ENCODE peak calls at places on chromosomes 4 and X, in four cellular contexts. One of them, this sample, is unnamed.

GRCh38 chr4:176230827-176231226 is 35.4 kb upstream of the SPATA4 start:
- DNase-seq in PC-9: no peak
- DNase-seq in suprapubic skin: no peak
- DNase-seq in tibial nerve: no peak
- DNase-seq in this sample: no peak

GRCh38 chrX:46326161-46326560 is 219.1 kb downstream of the ZNF674 start:
- DNase-seq in PC-9: peak; percentile 45
- DNase-seq in suprapubic skin: no peak
- DNase-seq in tibial nerve: no peak
- DNase-seq in this sample: no peak

GRCh38 chr4:77181737-77182136 is 24.7 kb downstream of the CCNG2 start:
- DNase-seq in PC-9: no peak
- DNase-seq in suprapubic skin: no peak
- DNase-seq in tibial nerve: no peak
- DNase-seq in this sample: no peak

GRCh38 chrX:128781506-128781905 is 729.3 kb upstream of the ACTRT1 start:
- DNase-seq in PC-9: no peak
- DNase-seq in suprapubic skin: no peak
- DNase-seq in tibial nerve: no peak
- DNase-seq in this sample: no peak

GRCh38 chrX:5898463-5898862 is 330.2 kb downstream of the NLGN4X start:
- DNase-seq in PC-9: no peak
- DNase-seq in suprapubic skin: no peak
- DNase-seq in tibial nerve: no peak
- DNase-seq in this sample: no peak

GRCh38 chrX:37060999-37061398 is 52.8 kb downstream of the FAM47C start:
- DNase-seq in PC-9: peak; percentile 46
- DNase-seq in suprapubic skin: no peak
- DNase-seq in tibial nerve: no peak
- DNase-seq in this sample: no peak

GRCh38 chr4:4408576-4409335 is 21.9 kb downstream of the NSG1 start:
- DNase-seq in PC-9: peak; percentile 41
- DNase-seq in suprapubic skin: no peak
- DNase-seq in tibial nerve: no peak
- DNase-seq in this sample: no peak

GRCh38 chr4:126850286-126850685 is 782.5 kb upstream of the INTU start:
- DNase-seq in PC-9: peak; percentile 93
- DNase-seq in suprapubic skin: no peak
- DNase-seq in tibial nerve: no peak
- DNase-seq in this sample: no peak

GRCh38 chrX:3939967-3940610 is 226.6 kb upstream of the PRKX start:
- DNase-seq in PC-9: peak; percentile 89
- DNase-seq in suprapubic skin: no peak
- DNase-seq in tibial nerve: no peak
- DNase-seq in this sample: no peak

GRCh38 chr4:6732441-6733357 is 16.7 kb downstream of the BLOC1S4 start:
- DNase-seq in PC-9: peak; percentile 84
- DNase-seq in suprapubic skin: no peak
- DNase-seq in tibial nerve: peak; percentile 75
- DNase-seq in this sample: peak; percentile 86

GRCh38 chr4:98905834-98906233 is 23.1 kb downstream of the EIF4E start:
- DNase-seq in PC-9: no peak
- DNase-seq in suprapubic skin: no peak
- DNase-seq in tibial nerve: no peak
- DNase-seq in this sample: no peak

GRCh38 chr4:39367166-39367565 is 1.0 kb upstream of the RFC1 start:
- DNase-seq in PC-9: no peak
- DNase-seq in suprapubic skin: no peak
- DNase-seq in tibial nerve: no peak
- DNase-seq in this sample: no peak

GRCh38 chrX:17759990-17760389 is 22.7 kb downstream of the SCML1 start:
- DNase-seq in PC-9: no peak
- DNase-seq in suprapubic skin: no peak
- DNase-seq in tibial nerve: no peak
- DNase-seq in this sample: no peak

GRCh38 chrX:2698604-2699003 is 7.5 kb downstream of the CD99 start:
- DNase-seq in PC-9: peak; percentile 98
- DNase-seq in suprapubic skin: no peak
- DNase-seq in tibial nerve: no peak
- DNase-seq in this sample: no peak

GRCh38 chr4:792729-793108 is 33.2 kb downstream of the CPLX1 start:
- DNase-seq in PC-9: no peak
- DNase-seq in suprapubic skin: no peak
- DNase-seq in tibial nerve: peak; percentile 4
- DNase-seq in this sample: no peak

GRCh38 chr4:166887457-166887856 is 346.8 kb downstream of the SPOCK3 start:
- DNase-seq in PC-9: no peak
- DNase-seq in suprapubic skin: no peak
- DNase-seq in tibial nerve: no peak
- DNase-seq in this sample: no peak

GRCh38 chrX:119512145-119512800 is 44.0 kb downstream of the SLC25A5 start:
- DNase-seq in PC-9: peak; percentile 78
- DNase-seq in suprapubic skin: no peak
- DNase-seq in tibial nerve: no peak
- DNase-seq in this sample: peak; percentile 62

GRCh38 chrX:69025802-69026301 is 139.4 kb downstream of the PJA1 start:
- DNase-seq in PC-9: peak; percentile 62
- DNase-seq in suprapubic skin: no peak
- DNase-seq in tibial nerve: no peak
- DNase-seq in this sample: no peak

GRCh38 chrX:138756234-138756633 is 44.7 kb upstream of the FGF13 start:
- DNase-seq in PC-9: no peak
- DNase-seq in suprapubic skin: no peak
- DNase-seq in tibial nerve: no peak
- DNase-seq in this sample: no peak

GRCh38 chrX:2690856-2691542 is at the start of gene CD99:
- DNase-seq in PC-9: peak; percentile 61
- DNase-seq in suprapubic skin: peak; percentile 96
- DNase-seq in tibial nerve: peak; percentile 78
- DNase-seq in this sample: peak; percentile 90

GRCh38 chr4:73451404-73451803 is 15.4 kb downstream of the AFP start:
- DNase-seq in PC-9: no peak
- DNase-seq in suprapubic skin: no peak
- DNase-seq in tibial nerve: no peak
- DNase-seq in this sample: no peak

GRCh38 chrX:112211459-112211858 is 128.9 kb upstream of the TRPC5 start:
- DNase-seq in PC-9: no peak
- DNase-seq in suprapubic skin: no peak
- DNase-seq in tibial nerve: no peak
- DNase-seq in this sample: no peak

GRCh38 chr4:107478327-107478946 is 241.6 kb downstream of the PAPSS1 start:
- DNase-seq in PC-9: no peak
- DNase-seq in suprapubic skin: no peak
- DNase-seq in tibial nerve: no peak
- DNase-seq in this sample: no peak

GRCh38 chrX:23902419-23902818 is 5.3 kb downstream of the APOO start:
- DNase-seq in PC-9: peak; percentile 67
- DNase-seq in suprapubic skin: no peak
- DNase-seq in tibial nerve: no peak
- DNase-seq in this sample: no peak

GRCh38 chr4:171279131-171279530 is 534.1 kb upstream of the GALNTL6 start:
- DNase-seq in PC-9: no peak
- DNase-seq in suprapubic skin: no peak
- DNase-seq in tibial nerve: no peak
- DNase-seq in this sample: no peak

GRCh38 chr4:25032126-25032525 is 1.4 kb upstream of the LGI2 start:
- DNase-seq in PC-9: no peak
- DNase-seq in suprapubic skin: no peak
- DNase-seq in tibial nerve: no peak
- DNase-seq in this sample: no peak

GRCh38 chr4:160877087-160877790 is 1286.6 kb downstream of the FSTL5 start:
- DNase-seq in PC-9: no peak
- DNase-seq in suprapubic skin: no peak
- DNase-seq in tibial nerve: no peak
- DNase-seq in this sample: no peak

GRCh38 chr4:48470570-48470969 is 12.6 kb upstream of the SLC10A4 start:
- DNase-seq in PC-9: no peak
- DNase-seq in suprapubic skin: no peak
- DNase-seq in tibial nerve: no peak
- DNase-seq in this sample: no peak

GRCh38 chrX:76076124-76076523 is 96.7 kb upstream of the PBDC1 start:
- DNase-seq in PC-9: no peak
- DNase-seq in suprapubic skin: no peak
- DNase-seq in tibial nerve: no peak
- DNase-seq in this sample: no peak

GRCh38 chr4:8664031-8664805 is 71.7 kb downstream of the CPZ start:
- DNase-seq in PC-9: no peak
- DNase-seq in suprapubic skin: no peak
- DNase-seq in tibial nerve: no peak
- DNase-seq in this sample: no peak

DNA sequence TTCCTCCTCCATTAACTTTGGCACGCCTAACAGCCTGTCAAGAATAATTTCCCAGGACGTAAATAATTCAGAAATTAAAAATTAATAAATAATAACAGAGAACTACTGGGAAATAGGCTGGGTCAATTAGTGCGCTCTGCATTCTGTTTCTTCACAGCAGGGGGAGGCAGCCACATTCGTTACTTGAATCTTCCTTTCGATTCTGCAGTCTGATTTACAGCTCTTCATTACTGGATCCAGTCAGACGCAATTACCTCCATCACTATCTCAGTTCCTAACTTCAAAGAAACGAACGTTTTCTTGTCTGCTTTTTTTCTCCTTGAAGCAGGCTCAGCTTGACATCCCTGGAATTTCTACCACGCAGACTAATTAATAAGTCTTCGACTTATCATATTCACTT is 9.0 kb upstream of the RPL34 start:
- DNase-seq in PC-9: no peak
- DNase-seq in suprapubic skin: no peak
- DNase-seq in tibial nerve: no peak
- DNase-seq in this sample: no peak
- TF ChIP-seq CTCF in PC-9: no peak
- TF ChIP-seq CTCF in suprapubic skin: no peak
- TF ChIP-seq CTCF in tibial nerve: peak; percentile 23
- TF ChIP-seq CTCF in this sample: no peak

GRCh38 chr4:2965262-2965661 is 1.9 kb downstream of the GRK4 start:
- DNase-seq in PC-9: no peak
- DNase-seq in suprapubic skin: no peak
- DNase-seq in tibial nerve: no peak
- DNase-seq in this sample: no peak
- H3K27ac ChIP-seq in PC-9: no peak overlapping the region
- H3K27ac ChIP-seq in suprapubic skin: no peak overlapping the region
- H3K27ac ChIP-seq in tibial nerve: no peak overlapping the region
- H3K27ac ChIP-seq in this sample: no peak overlapping the region

DNA sequence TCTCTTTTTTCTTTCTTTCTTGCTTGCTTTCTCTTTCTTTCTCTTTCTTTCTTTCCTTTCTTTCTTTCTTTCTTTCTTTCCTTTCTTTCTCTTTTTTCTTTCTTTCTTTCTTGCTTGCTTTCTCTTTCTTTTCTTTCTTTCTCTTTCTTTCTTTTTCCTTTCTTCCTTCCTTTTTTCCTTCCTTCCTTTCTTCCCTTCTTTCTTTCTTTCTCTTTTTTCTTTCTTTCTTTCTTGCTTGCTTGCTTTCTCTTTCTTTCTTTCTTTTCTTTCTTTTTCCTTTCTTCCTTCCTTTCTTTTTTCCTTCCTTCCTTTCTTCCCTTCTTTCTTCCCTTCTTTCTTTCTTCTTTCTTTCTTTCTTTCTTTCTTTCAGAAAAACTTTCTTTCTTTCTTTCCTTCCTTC is 108.1 kb upstream of the SHOX start:
- DNase-seq in PC-9: no peak
- DNase-seq in suprapubic skin: no peak
- DNase-seq in tibial nerve: no peak
- DNase-seq in this sample: no peak
- TF ChIP-seq CTCF in PC-9: no peak
- TF ChIP-seq CTCF in suprapubic skin: no peak
- TF ChIP-seq CTCF in tibial nerve: no peak
- TF ChIP-seq CTCF in this sample: no peak

GRCh38 chr4:89469930-89470375 is 162.4 kb upstream of the GPRIN3 start:
- DNase-seq in PC-9: no peak
- DNase-seq in suprapubic skin: no peak
- DNase-seq in tibial nerve: no peak
- DNase-seq in this sample: no peak
- H3K27ac ChIP-seq in PC-9: no peak overlapping the region
- H3K27ac ChIP-seq in suprapubic skin: no peak overlapping the region
- H3K27ac ChIP-seq in tibial nerve: peak overlapping the region; percentile 26
- H3K27ac ChIP-seq in this sample: no peak overlapping the region

GRCh38 chr4:14700083-14700482 is 302.2 kb upstream of the CPEB2 start:
- DNase-seq in PC-9: no peak
- DNase-seq in suprapubic skin: no peak
- DNase-seq in tibial nerve: no peak
- DNase-seq in this sample: no peak
- TF ChIP-seq CTCF in PC-9: no peak
- TF ChIP-seq CTCF in suprapubic skin: no peak
- TF ChIP-seq CTCF in tibial nerve: no peak
- TF ChIP-seq CTCF in this sample: no peak

DNA sequence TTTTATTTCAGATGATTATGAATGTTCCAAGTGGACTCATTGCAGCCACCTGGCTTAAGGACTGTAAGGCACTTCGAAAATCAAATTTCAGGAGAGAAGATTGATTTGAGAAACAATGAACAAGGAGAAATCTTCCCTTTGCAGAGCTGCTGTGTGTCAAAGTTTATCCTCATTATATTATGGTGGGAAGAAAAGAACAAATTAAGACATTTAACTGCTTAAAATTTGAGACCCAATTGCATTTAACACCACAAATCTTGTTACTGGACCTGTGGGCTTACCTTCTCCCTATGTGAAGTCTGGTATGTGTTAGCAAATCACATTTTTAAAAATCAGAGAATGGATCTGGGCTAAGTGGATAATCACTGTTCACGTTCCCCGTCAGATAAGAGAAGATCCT is 33.9 kb downstream of the PHOX2B start:
- DNase-seq in PC-9: no peak
- DNase-seq in suprapubic skin: no peak
- DNase-seq in tibial nerve: no peak
- DNase-seq in this sample: no peak
- H3K27ac ChIP-seq in PC-9: no peak overlapping the region
- H3K27ac ChIP-seq in suprapubic skin: no peak overlapping the region
- H3K27ac ChIP-seq in tibial nerve: no peak overlapping the region
- H3K27ac ChIP-seq in this sample: no peak overlapping the region

GRCh38 chrX:70954871-70955270 is 24.0 kb upstream of the SLC7A3 start:
- DNase-seq in PC-9: no peak
- DNase-seq in suprapubic skin: no peak
- DNase-seq in tibial nerve: no peak
- DNase-seq in this sample: no peak

DNA sequence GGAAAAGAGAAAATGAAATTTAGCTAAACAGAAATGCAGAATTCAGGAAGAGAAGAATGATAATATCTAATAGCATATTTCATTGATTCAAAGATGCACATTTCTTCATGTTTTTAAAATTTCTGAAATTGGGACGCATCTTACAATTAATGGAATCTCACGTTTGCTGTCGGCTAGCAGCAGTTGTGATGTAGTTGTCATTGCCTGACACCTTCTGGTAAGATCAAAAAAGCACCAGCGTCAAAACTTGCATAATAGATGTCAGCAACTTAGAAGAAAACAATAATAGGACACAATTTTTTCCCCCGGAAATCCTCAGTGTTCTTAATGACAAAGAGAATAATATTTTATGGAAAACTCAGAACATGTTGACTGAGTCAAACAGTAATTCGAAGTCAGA is 29.8 kb upstream of the SLC7A3 start:
- DNase-seq in PC-9: no peak
- DNase-seq in suprapubic skin: no peak
- DNase-seq in tibial nerve: no peak
- DNase-seq in this sample: no peak
- TF ChIP-seq CTCF in PC-9: no peak
- TF ChIP-seq CTCF in suprapubic skin: no peak
- TF ChIP-seq CTCF in tibial nerve: no peak
- TF ChIP-seq CTCF in this sample: no peak